ENCODE peak calls at places on chromosomes 6 and 20, in eight cellular contexts. P, E, C, H, S, Z, Q and I are unnamed samples.

GRCh38 chr6:15505463-15505918 is 157.3 kb downstream of the DTNBP1 start:
- DNase-seq in P (no peak), E (no peak), C (no peak), H (no peak), S (no peak), Z (no peak), Q (peak), I (peak)

GRCh38 chr6:10375391-10375969 is 39.4 kb downstream of the TFAP2A start:
- DNase-seq in P (no peak), E (no peak), C (no peak), H (no peak), S (no peak), Z (no peak), Q (no peak), I (no peak)

GRCh38 chr6:84515082-84515481 is 249.3 kb downstream of the TBX18 start:
- DNase-seq in P (no peak), E (no peak), C (no peak), H (no peak), S (no peak), Z (no peak), Q (no peak), I (no peak)

GRCh38 chr6:20868397-20869185 is 334.3 kb downstream of the CDKAL1 start:
- DNase-seq in P (no peak), E (no peak), C (peak), H (no peak), S (no peak), Z (no peak), Q (no peak), I (no peak)

GRCh38 chr6:14055541-14055940 is 62.0 kb upstream of the CD83 start:
- DNase-seq in P (no peak), E (no peak), C (no peak), H (no peak), S (no peak), Z (no peak), Q (no peak), I (no peak)

GRCh38 chr6:158536891-158537798 is 22.7 kb upstream of the TMEM181 start:
- DNase-seq in P (no peak), E (peak), C (no peak), H (no peak), S (no peak), Z (peak), Q (no peak), I (no peak)

GRCh38 chr6:137799950-137800568 is 67.0 kb upstream of the TNFAIP3 start:
- DNase-seq in P (no peak), E (peak), C (no peak), H (peak), S (peak), Z (peak), Q (no peak), I (no peak)

GRCh38 chr20:20638877-20639276 is 73.6 kb downstream of the RALGAPA2 start:
- DNase-seq in P (no peak), E (no peak), C (no peak), H (no peak), S (no peak), Z (no peak), Q (no peak), I (no peak)

GRCh38 chr6:15904651-15905376 is 224.1 kb upstream of the MYLIP start:
- DNase-seq in P (no peak), E (no peak), C (no peak), H (no peak), S (no peak), Z (no peak), Q (no peak), I (no peak)

GRCh38 chr6:37650071-37650481 is 47.6 kb downstream of the MDGA1 start:
- DNase-seq in P (peak), E (peak), C (no peak), H (no peak), S (no peak), Z (peak), Q (no peak), I (no peak)

GRCh38 chr6:37663016-37663810 is 34.5 kb downstream of the MDGA1 start:
- DNase-seq in P (no peak), E (no peak), C (no peak), H (no peak), S (no peak), Z (no peak), Q (no peak), I (no peak)

GRCh38 chr6:159074120-159074684 is 29.4 kb upstream of the TAGAP start:
- DNase-seq in P (no peak), E (peak), C (no peak), H (peak), S (peak), Z (no peak), Q (no peak), I (no peak)

GRCh38 chr6:31740397-31741223 is 805 bp downstream of the MSH5 start:
- DNase-seq in P (no peak), E (no peak), C (no peak), H (no peak), S (no peak), Z (no peak), Q (no peak), I (no peak)

GRCh38 chr6:137829641-137830083 is 37.4 kb upstream of the TNFAIP3 start:
- DNase-seq in P (no peak), E (peak), C (no peak), H (no peak), S (no peak), Z (no peak), Q (no peak), I (no peak)

GRCh38 chr6:81233990-81234389 is 518.5 kb downstream of the TENT5A start:
- DNase-seq in P (no peak), E (no peak), C (no peak), H (no peak), S (no peak), Z (no peak), Q (no peak), I (no peak)

GRCh38 chr6:81235512-81235911 is 517.0 kb downstream of the TENT5A start:
- DNase-seq in P (no peak), E (no peak), C (no peak), H (no peak), S (no peak), Z (no peak), Q (no peak), I (no peak)

GRCh38 chr6:81238390-81238789 is 514.1 kb downstream of the TENT5A start:
- DNase-seq in P (no peak), E (no peak), C (no peak), H (no peak), S (no peak), Z (no peak), Q (no peak), I (no peak)

GRCh38 chr6:81241126-81241525 is 511.4 kb downstream of the TENT5A start:
- DNase-seq in P (no peak), E (no peak), C (no peak), H (no peak), S (no peak), Z (no peak), Q (no peak), I (no peak)

GRCh38 chr6:81237226-81237625 is 515.3 kb downstream of the TENT5A start:
- DNase-seq in P (no peak), E (no peak), C (no peak), H (no peak), S (no peak), Z (no peak), Q (no peak), I (no peak)
- TF ChIP-seq EP300 in P (no peak), E (no peak), C (no peak), H (no peak), S (no peak), Z (no peak), Q (no peak), I (no peak)

DNA sequence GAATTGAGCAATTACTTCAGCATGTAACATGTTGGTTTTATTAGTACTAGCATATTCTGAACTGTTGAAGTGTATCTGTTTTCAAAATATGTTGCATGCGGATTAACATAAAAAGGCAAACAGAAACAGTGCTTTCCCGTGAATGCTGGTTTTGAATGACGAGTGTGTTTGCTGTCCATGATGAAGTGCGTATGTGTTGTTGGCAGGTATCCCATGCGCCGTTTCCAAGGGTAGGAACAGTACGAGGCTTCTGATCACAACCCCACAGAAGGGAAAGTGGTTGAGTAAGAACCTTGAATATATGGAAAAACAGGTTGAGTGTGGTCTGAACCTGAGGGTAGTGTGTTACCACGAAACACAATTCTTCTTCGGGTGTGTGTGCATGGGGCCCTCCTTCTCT is 232.9 kb downstream of the SAMD5 start:
- DNase-seq in P (no peak), E (no peak), C (no peak), H (no peak), S (no peak), Z (no peak), Q (no peak), I (no peak)
- TF ChIP-seq EP300 in P (no peak), E (no peak), C (no peak), H (no peak), S (no peak), Z (no peak), Q (no peak), I (no peak)

DNA sequence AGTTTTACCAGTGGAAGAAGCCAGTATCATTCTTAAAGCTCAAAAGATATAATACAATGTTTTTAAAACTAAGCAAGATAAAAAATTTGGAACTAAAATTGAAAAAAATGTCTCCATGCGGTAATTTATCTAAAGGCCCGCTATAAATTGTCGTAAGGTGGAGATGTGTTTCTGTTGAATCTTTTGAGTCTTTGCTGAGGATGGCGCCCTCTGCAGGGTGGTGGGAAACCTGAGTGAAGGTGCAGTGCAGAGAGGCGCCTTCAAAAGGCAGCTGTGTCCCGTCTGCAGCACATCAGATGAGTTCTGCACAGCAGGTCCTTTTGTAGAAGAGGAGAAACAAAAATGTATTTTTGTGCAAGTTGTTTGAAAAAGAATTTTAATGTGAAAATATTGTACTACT is 29.4 kb upstream of the KIF25 start:
- DNase-seq in P (peak), E (peak), C (no peak), H (peak), S (no peak), Z (peak), Q (no peak), I (no peak)
- TF ChIP-seq EP300 in P (no peak), E (no peak), C (no peak), H (no peak), S (no peak), Z (no peak), Q (no peak), I (no peak)

GRCh38 chr6:135182993-135183531 is 2.0 kb downstream of the MYB start:
- DNase-seq in P (no peak), E (peak), C (peak), H (no peak), S (no peak), Z (no peak), Q (no peak), I (no peak)

GRCh38 chr6:135179920-135180457 is 1.1 kb upstream of the MYB start:
- DNase-seq in P (no peak), E (no peak), C (no peak), H (no peak), S (no peak), Z (no peak), Q (no peak), I (no peak)

GRCh38 chr6:135182120-135182992 is 1.2 kb downstream of the MYB start:
- DNase-seq in P (no peak), E (peak), C (peak), H (peak), S (no peak), Z (no peak), Q (no peak), I (no peak)

GRCh38 chr6:135181333-135182119 is 418 bp downstream of the MYB start:
- DNase-seq in P (no peak), E (no peak), C (no peak), H (peak), S (no peak), Z (no peak), Q (peak), I (no peak)

DNA sequence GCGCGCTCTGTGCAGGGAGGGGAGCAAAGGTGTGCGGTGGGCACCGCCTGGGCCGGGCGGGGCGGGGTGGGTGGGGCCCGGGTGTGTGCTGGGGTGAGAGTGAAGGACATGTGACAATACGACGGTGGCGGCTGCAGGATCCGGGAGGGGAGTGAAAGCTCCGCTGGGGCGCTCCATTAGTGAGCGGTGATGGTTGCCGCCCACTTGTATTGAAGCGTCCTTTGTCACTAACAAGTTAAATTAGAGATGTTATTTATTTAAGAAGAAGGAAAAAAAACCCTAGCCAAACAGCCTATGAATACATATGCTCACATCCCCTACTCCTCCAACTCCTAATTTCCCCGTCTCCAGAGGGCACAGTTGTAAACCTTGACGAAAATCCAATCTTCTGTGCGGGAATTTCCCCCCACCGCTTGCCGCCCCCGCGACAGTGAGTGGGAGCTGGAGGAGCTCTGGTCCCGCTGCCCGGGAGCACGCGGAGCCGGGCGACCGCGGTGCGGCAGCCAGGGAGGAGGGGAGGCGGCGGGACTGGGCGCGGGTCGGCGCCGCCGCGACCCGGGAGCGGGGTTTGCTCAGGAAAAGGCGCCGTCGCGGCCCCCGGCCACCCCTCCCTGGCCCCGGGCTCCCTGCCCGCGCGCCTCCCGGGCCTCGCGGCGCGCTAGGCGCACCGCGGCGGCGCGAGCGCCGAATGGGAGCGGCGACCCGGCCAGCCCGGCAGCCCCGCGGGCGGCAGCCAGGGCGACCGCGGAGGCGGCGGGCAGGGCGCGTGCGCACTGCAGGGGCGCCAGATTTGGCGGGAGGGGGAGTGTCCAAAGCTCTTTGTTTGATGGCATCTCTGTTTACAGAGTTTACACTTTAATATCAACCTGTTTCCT is at the start of gene MYB:
- DNase-seq in P (no peak), E (peak), C (peak), H (peak), S (no peak), Z (no peak), Q (peak), I (no peak)
- TF ChIP-seq EP300 in P (no peak), E (peak), C (no peak), H (no peak), S (no peak), Z (no peak), Q (no peak), I (no peak)

DNA sequence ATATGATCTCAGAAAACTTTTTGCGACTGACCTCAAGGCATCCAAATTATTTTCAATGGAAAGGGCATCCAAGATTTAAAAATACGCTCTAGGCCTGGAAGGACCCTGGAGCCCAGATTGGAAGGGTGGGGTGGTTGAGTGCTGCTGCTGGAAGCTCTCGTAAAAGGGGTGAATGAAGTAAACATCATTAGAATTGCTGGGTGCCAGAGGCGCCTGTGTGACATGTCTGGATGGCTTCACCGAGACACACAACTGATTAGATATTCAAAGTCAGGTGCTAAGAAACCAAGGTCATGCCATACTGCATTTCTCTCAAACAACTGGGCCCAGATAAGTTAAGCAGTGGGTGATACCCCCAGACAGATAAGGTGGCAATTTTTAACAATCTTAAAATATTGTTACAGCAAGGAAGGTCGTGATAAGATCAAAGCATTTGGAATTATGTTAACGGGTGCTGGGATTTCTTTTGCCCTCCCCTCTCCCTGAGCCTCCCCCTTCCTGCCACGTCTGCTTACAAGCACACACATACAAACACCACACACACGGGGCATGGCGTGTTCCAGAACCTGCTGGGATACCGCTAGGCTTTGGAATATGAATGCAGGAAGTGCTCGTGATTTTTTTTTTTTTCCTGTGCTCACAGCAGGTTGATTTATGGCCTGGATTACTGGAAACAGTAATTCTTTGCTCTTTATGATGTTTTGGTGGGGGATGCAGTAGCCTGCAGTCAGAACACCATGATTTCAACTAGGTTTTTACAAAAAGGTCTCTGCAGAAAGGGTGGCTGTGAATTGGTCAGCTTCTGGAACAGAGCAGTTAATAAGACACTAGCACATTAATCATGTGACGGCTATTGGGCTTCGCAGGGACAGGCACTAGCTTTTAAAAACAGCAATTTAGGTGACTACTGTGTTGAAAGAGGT is 551.2 kb downstream of the QKI start:
- DNase-seq in P (no peak), E (no peak), C (no peak), H (no peak), S (no peak), Z (no peak), Q (no peak), I (no peak)
- TF ChIP-seq EP300 in P (no peak), E (no peak), C (no peak), H (no peak), S (no peak), Z (no peak), Q (no peak), I (peak)

GRCh38 chr20:63552481-63553249 is 1.3 kb upstream of the FNDC11 start:
- DNase-seq in P (peak), E (peak), C (no peak), H (no peak), S (no peak), Z (no peak), Q (no peak), I (no peak)
- TF ChIP-seq EP300 in P (no peak), E (peak), C (no peak), H (no peak), S (no peak), Z (no peak), Q (no peak), I (no peak)